ENCODE peak calls at places on chromosomes 1 and 21, in five cellular contexts. J is K562, L is HepG2, W is GM12878, Z is H1. G is an unnamed sample.

GRCh38 chr1:230548357-230548756 is 93.9 kb upstream of the COG2 start:
- DNase-seq in Z (no peak), L (no peak), W (no peak), J (no peak), G (no peak)

GRCh38 chr1:26372039-26372438 is 511 bp downstream of the ZNF683 start:
- DNase-seq in Z (no peak), W (no peak), J (no peak), L (no peak), G (no peak)

GRCh38 chr1:51284487-51284954 is 45.8 kb downstream of the TTC39A start:
- DNase-seq in W (no peak), L (peak), Z (no peak), J (peak), G (no peak)

GRCh38 chr1:244837597-244838258 is 2.3 kb downstream of the COX20 start:
- DNase-seq in Z (no peak), J (peak), L (peak), W (no peak), G (no peak)

GRCh38 chr1:182520746-182521145 is 68.3 kb downstream of the RNASEL start:
- DNase-seq in J (no peak), W (no peak), L (no peak), Z (no peak), G (no peak)

GRCh38 chr1:154710091-154710490 is 102.1 kb upstream of the ADAR start:
- DNase-seq in J (no peak), W (no peak), L (no peak), Z (no peak), G (no peak)

GRCh38 chr1:24969616-24970398 is 39.7 kb upstream of the RUNX3 start:
- DNase-seq in J (no peak), Z (no peak), L (no peak), W (no peak), G (no peak)

GRCh38 chr1:3068400-3069361 is at the start of gene PRDM16:
- DNase-seq in Z (no peak), L (no peak), W (no peak), J (no peak), G (peak)

GRCh38 chr1:180254496-180254819 is 24.4 kb downstream of the LHX4 start:
- DNase-seq in L (no peak), J (no peak), W (no peak), Z (no peak), G (no peak)

GRCh38 chr1:62438163-62438562 is 1.3 kb downstream of the USP1 start:
- DNase-seq in J (no peak), Z (no peak), W (no peak), L (no peak), G (peak)

GRCh38 chr1:180151508-180151907 is 3.2 kb upstream of the QSOX1 start:
- DNase-seq in J (no peak), L (no peak), W (no peak), Z (no peak), G (no peak)

GRCh38 chr1:152225678-152226077 is 1.7 kb upstream of the HRNR start:
- DNase-seq in J (no peak), Z (no peak), W (no peak), L (no peak), G (no peak)

GRCh38 chr1:19047373-19047772 is 90.9 kb upstream of the IFFO2 start:
- DNase-seq in W (no peak), Z (no peak), L (no peak), J (no peak), G (no peak)

GRCh38 chr1:23779826-23780371 is 1.7 kb downstream of the PITHD1 start:
- DNase-seq in W (no peak), Z (no peak), L (no peak), J (peak), G (no peak)

GRCh38 chr1:37606481-37607263 is 10.9 kb upstream of the GNL2 start:
- DNase-seq in W (no peak), Z (no peak), J (no peak), L (no peak), G (no peak)

GRCh38 chr1:165235777-165236285 is 120.7 kb downstream of the LMX1A start:
- DNase-seq in W (no peak), J (no peak), L (no peak), Z (no peak), G (peak)

GRCh38 chr1:203480084-203480483 is 4.5 kb downstream of the PRELP start:
- DNase-seq in J (no peak), W (no peak), Z (no peak), L (no peak), G (no peak)

GRCh38 chr1:204929487-204930185 is 59.0 kb downstream of the NFASC start:
- DNase-seq in W (no peak), L (no peak), Z (no peak), J (no peak), G (no peak)

GRCh38 chr1:212283741-212284140 is 1.5 kb upstream of the PPP2R5A start:
- DNase-seq in Z (no peak), W (no peak), J (no peak), L (no peak), G (no peak)

GRCh38 chr1:87284456-87285240 is 44.0 kb upstream of the LMO4 start:
- DNase-seq in L (no peak), W (no peak), Z (no peak), J (peak), G (no peak)

GRCh38 chr1:66168919-66169725 is 364.8 kb upstream of the SGIP1 start:
- DNase-seq in W (no peak), L (no peak), Z (no peak), J (no peak), G (peak)

GRCh38 chr1:197619008-197619640 is 156.2 kb downstream of the DENND1B start:
- DNase-seq in L (peak), Z (no peak), W (no peak), J (no peak), G (peak)

GRCh38 chr21:31354604-31355443 is 10.8 kb upstream of the TIAM1 start:
- DNase-seq in W (peak), J (no peak), L (no peak), Z (no peak), G (peak)

GRCh38 chr1:15243275-15244043 is 3.6 kb upstream of the FHAD1 start:
- DNase-seq in J (no peak), W (no peak), Z (no peak), L (no peak), G (no peak)

GRCh38 chr1:76294470-76295194 is 220.1 kb downstream of the ST6GALNAC3 start:
- DNase-seq in J (no peak), Z (no peak), W (peak), L (no peak), G (no peak)

GRCh38 chr1:101175886-101176285 is 60.9 kb upstream of the S1PR1 start:
- DNase-seq in W (no peak), Z (no peak), J (no peak), L (no peak), G (no peak)

GRCh38 chr1:35264035-35264434 is 4.5 kb upstream of the ZMYM4 start:
- DNase-seq in L (no peak), W (no peak), J (no peak), Z (no peak), G (no peak)

GRCh38 chr21:42388740-42389448 is 7.0 kb downstream of the TMPRSS3 start:
- DNase-seq in Z (no peak), W (no peak), L (peak), J (peak), G (peak)

GRCh38 chr1:101781437-101781836 is 215.3 kb downstream of the OLFM3 start:
- DNase-seq in L (no peak), W (no peak), Z (no peak), J (no peak), G (no peak)

GRCh38 chr1:57633055-57633454 is 209.2 kb upstream of the DAB1 start:
- DNase-seq in L (no peak), Z (no peak), W (no peak), J (no peak), G (peak)

GRCh38 chr1:168470821-168471473 is 72.8 kb downstream of the XCL2 start:
- DNase-seq in Z (no peak), L (peak), J (peak), W (no peak), G (no peak)

GRCh38 chr1:155078496-155079209 is at the start of gene EFNA3:
- DNase-seq in W (no peak), J (peak), L (no peak), Z (no peak), G (peak)

GRCh38 chr1:171581226-171581625 is 40.8 kb upstream of the MYOCOS start:
- DNase-seq in L (no peak), W (no peak), J (no peak), Z (no peak), G (no peak)

GRCh38 chr1:209929751-209930150 is 8.3 kb upstream of the SYT14 start:
- DNase-seq in W (no peak), Z (no peak), L (no peak), J (no peak), G (no peak)

GRCh38 chr21:26422138-26422537 is 150.9 kb downstream of the CYYR1 start:
- DNase-seq in J (no peak), W (no peak), L (no peak), Z (no peak), G (no peak)

GRCh38 chr21:46538262-46538661 is 66.6 kb downstream of the S100B start:
- DNase-seq in W (no peak), L (no peak), J (no peak), Z (no peak), G (no peak)

GRCh38 chr1:85692730-85693314 is 15.4 kb downstream of the ZNHIT6 start:
- DNase-seq in J (no peak), W (no peak), Z (no peak), L (peak), G (peak)

GRCh38 chr1:102562380-102562779 is 545.9 kb downstream of the COL11A1 start:
- DNase-seq in W (no peak), Z (no peak), L (no peak), J (no peak), G (no peak)

GRCh38 chr1:213940947-213941346 is 46.8 kb upstream of the PROX1 start:
- DNase-seq in Z (no peak), J (no peak), W (no peak), L (no peak), G (no peak)

DNA sequence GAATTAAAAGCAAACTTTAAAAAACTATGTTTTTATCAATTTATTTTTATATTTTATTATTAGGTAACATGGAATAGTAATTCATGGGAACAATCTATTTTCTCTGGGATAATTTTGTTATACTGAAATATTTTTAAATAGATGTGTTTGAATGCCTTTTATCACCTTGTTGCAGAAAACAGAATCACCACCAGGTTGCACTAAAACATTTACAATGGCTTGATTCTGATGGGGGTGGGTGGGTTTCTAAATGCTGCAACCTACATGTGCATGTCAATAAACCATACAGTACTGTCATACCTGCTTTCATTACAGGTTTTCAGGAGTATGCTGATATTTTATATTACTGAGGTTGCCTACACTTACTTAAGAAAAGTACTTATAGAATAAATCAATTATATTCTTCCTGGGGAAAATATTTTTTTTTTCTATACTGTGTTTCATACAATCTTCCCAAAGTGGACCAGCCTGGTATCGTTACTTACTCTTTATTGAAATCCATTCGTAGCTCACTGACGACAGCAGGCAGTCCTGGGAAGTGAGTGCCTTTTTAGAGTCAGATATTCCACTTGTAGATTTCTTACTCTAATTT is 132.8 kb downstream of the PTPRC start:
- DNase-seq in J (peak), Z (no peak), W (peak), L (peak), G (peak)
- TF ChIP-seq EZH2 in J (no peak), Z (no peak), W (no peak), L (no peak), G (no peak)

GRCh38 chr21:38459490-38459889 is 38.8 kb downstream of the ERG start:
- DNase-seq in L (no peak), W (no peak), J (no peak), Z (no peak), G (no peak)

GRCh38 chr21:38455403-38455802 is 42.9 kb downstream of the ERG start:
- DNase-seq in Z (no peak), L (no peak), J (no peak), W (no peak), G (no peak)

DNA sequence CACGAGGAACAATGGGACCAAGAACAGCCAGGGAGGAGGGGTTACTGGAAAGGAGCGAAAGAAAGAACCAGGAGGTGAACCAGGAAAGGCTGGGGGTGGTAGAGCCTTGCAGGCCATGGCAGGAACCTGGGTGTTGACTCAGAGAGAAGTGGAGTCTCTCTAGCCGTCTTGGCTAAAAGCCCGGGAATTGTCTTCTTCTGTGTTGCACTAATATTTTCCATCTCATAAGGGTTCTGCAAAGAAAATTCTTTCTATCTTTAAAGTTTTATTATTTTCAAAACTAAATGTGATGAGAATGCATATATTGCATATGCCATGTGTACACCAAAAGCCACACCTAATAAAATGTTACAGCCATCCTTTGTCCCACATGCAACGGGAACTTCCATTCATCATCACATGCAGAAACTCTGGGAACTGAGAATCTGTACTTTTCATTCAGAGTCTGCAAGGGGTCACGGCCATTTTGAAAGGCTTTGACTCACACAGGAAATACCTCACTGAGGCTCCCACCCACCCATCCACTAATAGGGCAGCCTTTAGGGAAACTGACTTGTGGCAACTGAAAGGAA is 38.0 kb downstream of the ERG start:
- DNase-seq in J (no peak), L (no peak), W (no peak), Z (no peak), G (no peak)
- H3K27ac ChIP-seq in J (no peak), L (no peak), W (no peak), Z (no peak), G (no peak)

GRCh38 chr1:1240822-1241587 is 5.5 kb downstream of the C1QTNF12 start:
- DNase-seq in L (peak), W (no peak), Z (no peak), J (peak), G (no peak)
- TF ChIP-seq CREB1 in L (no peak), W (no peak), Z (no peak), J (no peak), G (no peak)

DNA sequence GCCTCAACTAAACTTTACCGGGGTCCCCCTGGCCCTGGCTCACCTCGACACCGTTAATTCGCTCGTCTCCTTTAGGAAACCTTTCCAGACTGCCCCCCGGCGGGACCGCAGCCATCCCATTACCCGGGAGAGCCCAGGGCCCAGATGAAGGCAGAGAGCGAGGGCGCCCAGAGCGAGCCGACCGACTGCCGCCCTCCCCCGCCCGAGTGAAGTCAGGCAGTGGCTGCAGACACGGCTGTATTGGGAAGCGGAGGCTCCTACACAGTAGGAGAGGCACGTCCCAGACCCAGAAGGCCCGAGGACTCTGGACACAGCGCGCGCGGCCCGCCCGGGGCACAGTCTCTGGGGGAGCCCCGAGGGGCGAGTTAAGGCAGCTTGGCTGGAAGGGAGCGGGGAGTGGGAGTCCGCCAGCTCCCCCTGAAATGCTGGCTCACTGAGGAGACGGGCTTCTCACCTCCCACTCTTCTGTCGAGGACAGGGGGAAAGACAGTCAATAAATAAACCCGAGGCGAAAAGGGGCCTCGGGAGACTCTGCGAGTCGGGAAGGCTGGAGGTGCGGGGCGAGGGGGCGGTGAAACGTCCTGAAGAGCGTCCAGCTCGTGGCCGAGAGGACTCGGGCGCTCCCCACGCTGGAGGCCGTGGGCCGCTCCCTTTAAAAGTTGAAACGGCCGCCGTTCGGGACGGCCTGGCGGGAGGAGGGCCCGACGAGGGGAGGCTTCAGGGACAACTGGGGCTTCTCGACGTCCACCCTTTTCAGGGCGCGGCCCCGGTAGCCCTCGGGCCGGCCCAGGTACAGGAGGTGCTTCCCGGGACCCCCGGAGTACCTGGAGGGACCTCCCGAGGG is 14.4 kb downstream of the SEMA6C start:
- DNase-seq in L (no peak), Z (no peak), W (no peak), J (no peak), G (peak)
- TF ChIP-seq EZH2 in L (no peak), Z (peak), W (no peak), J (no peak), G (no peak)